ENCODE peak calls at places on chromosome 18, in six cellular contexts. L is heart left ventricle, U is ovary, E is heart right ventricle, Q is body of pancreas, Z is fibroblast of lung. M is an unnamed sample. For H3K4me1, the result is how much of the 10 kb centered on the place peaks cover.

GRCh38 chr18:8489761-8490160 is 119.5 kb upstream of the RAB12 start:
- DNase-seq in L (no peak), U (no peak), E (no peak), Q (no peak), Z (no peak), M (no peak)

GRCh38 chr18:36758623-36759022 is 70.2 kb downstream of the TPGS2 start:
- DNase-seq in L (no peak), U (no peak), E (no peak), Q (no peak), Z (no peak), M (no peak)

GRCh38 chr18:42931501-42931900 is 184.0 kb downstream of the RIT2 start:
- DNase-seq in L (no peak), U (no peak), E (no peak), Q (no peak), Z (peak), M (no peak)

GRCh38 chr18:7535436-7536190 is 31.5 kb upstream of the PTPRM start:
- DNase-seq in L (no peak), U (no peak), E (no peak), Q (no peak), Z (no peak), M (no peak)

GRCh38 chr18:76569644-76570415 is 74.8 kb upstream of the ZNF516 start:
- DNase-seq in L (no peak), U (no peak), E (no peak), Q (no peak), Z (no peak), M (no peak)

GRCh38 chr18:6785001-6785400 is 55.5 kb downstream of the ARHGAP28 start:
- DNase-seq in L (no peak), U (no peak), E (no peak), Q (no peak), Z (peak), M (no peak)

GRCh38 chr18:70454705-70455322 is 166.0 kb downstream of the SOCS6 start:
- DNase-seq in L (no peak), U (no peak), E (no peak), Q (peak), Z (peak), M (no peak)

GRCh38 chr18:69177702-69178101 is 223.0 kb upstream of the DOK6 start:
- DNase-seq in L (no peak), U (no peak), E (no peak), Q (no peak), Z (peak), M (no peak)

GRCh38 chr18:3675446-3675845 is 225.5 kb downstream of the TGIF1 start:
- DNase-seq in L (no peak), U (no peak), E (no peak), Q (no peak), Z (peak), M (no peak)

GRCh38 chr18:79111483-79111882 is 42.3 kb downstream of the ATP9B start:
- DNase-seq in L (no peak), U (no peak), E (no peak), Q (no peak), Z (no peak), M (no peak)
- H3K4me1 ChIP-seq in L (under half), U (under half), E (under half), Q (under half), Z (under half), M (under half)

GRCh38 chr18:31701752-31702151 is 17.4 kb upstream of the B4GALT6 start:
- DNase-seq in L (no peak), U (no peak), E (no peak), Q (no peak), Z (no peak), M (no peak)
- H3K27ac ChIP-seq in L (no peak), U (no peak), E (no peak), Q (no peak), Z (no peak), M (no peak)

GRCh38 chr18:74456017-74456408 is 1.1 kb downstream of the DIPK1C start:
- DNase-seq in L (no peak), U (no peak), E (no peak), Q (no peak), Z (no peak), M (no peak)

GRCh38 chr18:74457743-74458465 is 796 bp upstream of the DIPK1C start:
- DNase-seq in L (peak), U (no peak), E (peak), Q (no peak), Z (no peak), M (no peak)

GRCh38 chr18:74456409-74457042 is 582 bp downstream of the DIPK1C start:
- DNase-seq in L (no peak), U (no peak), E (peak), Q (no peak), Z (no peak), M (no peak)

GRCh38 chr18:74455386-74455785 is 1.7 kb downstream of the DIPK1C start:
- DNase-seq in L (no peak), U (no peak), E (no peak), Q (no peak), Z (no peak), M (no peak)

DNA sequence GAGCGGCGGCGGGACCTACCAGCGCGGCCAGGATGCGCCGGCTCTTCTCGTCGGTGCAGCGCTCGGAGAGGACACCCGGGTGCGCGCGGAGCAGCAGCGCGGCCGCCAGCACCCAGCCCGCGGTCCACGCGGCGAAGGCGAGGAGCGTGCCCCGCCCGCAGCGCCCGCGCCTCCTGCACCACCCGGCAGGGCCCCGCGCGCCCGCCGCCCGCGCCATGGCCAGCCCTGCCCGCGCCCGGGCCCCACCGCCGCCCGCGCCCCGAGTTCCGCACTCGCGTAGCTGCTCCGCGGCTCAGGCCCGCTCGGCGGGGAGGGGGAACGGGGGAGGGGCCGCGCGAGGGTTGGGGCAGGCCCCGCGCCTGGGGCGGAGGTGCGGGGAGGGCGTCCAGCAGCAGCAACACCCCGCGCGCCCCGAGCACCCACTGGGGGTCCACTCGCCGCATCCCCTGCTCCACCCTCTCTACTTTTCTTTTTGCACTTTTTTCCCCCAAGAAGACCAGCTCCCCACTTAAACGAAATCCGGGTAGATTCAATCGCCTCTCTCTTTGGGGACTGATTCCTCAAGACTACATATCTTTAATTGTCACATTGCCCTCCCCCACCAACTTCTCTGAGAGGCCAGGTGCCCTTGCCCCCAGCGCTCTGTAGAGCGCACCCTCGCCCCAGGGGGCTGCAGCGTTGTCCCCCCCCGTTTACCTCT is at the start of gene DIPK1C:
- DNase-seq in L (peak), U (no peak), E (peak), Q (no peak), Z (no peak), M (no peak)
- H3K4me3 ChIP-seq in L (peak), U (no peak), E (peak), Q (peak), Z (no peak), M (peak)

DNA sequence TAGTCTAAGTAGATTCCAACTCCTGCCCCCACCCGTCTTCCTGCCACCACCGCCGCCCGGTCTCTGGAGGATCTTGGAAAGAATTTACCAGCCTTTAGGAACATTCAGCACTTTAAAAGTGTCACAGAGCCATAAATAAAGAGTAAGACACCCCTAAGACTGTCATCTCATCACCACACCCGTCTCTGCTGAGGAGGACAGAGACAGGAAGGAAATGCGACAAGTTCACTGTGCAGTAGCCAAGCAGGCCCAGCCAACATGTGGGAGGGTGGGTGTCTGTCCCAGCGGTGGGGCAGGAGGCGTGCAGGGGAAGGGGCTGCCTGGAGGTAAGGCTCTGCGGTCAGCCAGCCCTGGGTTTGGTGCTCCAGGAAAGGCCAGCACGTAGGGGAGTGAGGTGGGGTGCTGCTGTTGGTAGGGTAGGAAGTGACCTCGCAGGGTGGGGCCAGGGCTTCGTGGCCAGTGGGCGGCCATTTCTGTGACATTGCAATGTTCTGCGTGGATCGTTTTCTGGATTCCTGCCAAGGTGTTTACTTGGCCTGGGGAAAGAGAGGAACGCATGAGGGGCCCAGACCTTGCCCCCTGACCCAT is 111.6 kb downstream of the FAM210A start:
- DNase-seq in L (peak), U (no peak), E (no peak), Q (no peak), Z (no peak), M (peak)
- H3K4me1 ChIP-seq in L (under half), U (under half), E (under half), Q (under half), Z (under half), M (under half)

GRCh38 chr18:58418361-58418760 is 210.5 kb downstream of the ALPK2 start:
- DNase-seq in L (no peak), U (no peak), E (no peak), Q (no peak), Z (no peak), M (no peak)
- H3K27ac ChIP-seq in L (no peak), U (no peak), E (no peak), Q (peak), Z (no peak), M (no peak)

DNA sequence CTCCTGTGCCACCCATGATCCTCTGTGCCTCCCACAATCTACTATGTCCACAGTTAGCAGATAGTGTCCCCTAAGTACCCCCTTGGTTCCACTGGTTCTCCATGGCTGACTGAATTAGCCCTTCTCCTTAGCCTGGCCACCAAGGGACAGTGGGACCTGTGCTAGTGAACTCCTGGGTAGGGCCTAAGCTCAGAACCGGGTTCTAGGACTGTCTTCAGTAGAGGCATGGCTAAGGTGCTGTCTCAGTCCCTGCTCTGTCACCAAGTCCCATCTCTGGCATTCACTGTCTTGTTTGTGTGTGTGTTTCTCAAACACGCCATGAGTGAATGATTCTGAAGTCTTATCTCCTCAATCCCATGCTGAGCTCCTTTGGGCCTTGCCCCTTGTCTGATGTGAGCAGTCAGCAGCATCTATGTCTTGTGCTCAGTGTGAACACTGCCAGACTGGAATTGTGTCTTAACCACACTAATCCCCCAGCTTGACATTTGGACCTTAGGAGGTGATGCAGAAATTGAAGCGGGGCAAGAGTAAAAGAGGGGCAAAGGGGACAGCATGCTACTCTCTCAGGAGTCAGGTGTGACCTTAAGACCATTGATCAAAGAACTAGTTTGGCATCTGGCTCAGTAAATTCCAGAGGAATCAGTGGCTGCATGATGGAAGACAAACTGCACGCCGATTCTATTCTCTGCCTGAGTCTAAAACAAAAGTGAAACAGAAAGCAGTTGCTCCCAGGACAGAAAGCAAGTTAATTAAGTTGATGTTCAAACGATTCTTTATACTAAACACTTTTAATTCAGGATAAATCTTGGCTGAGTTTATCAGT is 190.5 kb downstream of the ALPK2 start:
- DNase-seq in L (no peak), U (no peak), E (no peak), Q (no peak), Z (peak), M (no peak)
- H3K4me3 ChIP-seq in L (no peak), U (peak), E (peak), Q (no peak), Z (peak), M (peak)

DNA sequence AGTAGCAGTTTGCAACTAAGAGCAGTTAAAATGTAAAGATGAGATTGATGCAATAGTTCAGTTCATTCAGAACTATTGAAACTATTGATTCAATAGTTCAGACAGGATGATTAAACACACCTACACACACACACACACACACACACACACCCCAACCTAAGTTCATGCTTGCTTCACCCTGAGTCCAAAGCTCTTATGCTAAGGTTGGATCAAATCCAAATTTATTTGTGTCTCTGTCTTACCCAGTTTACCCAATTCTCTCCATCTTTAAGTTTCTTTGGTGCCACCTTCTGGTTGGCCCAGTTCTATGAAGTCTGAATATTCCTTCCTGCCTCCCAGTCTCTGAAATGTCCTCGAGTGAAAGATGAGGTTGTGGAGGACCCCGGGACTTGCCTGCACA is 5.1 kb downstream of the SERPINB8 start:
- DNase-seq in L (no peak), U (no peak), E (no peak), Q (no peak), Z (peak), M (no peak)
- H3K4me1 ChIP-seq in L (under half), U (under half), E (under half), Q (under half), Z (under half), M (under half)

GRCh38 chr18:50266248-50266704 is at the start of gene CFAP53:
- DNase-seq in L (peak), U (peak), E (peak), Q (peak), Z (peak), M (peak)
- H3K27ac ChIP-seq in L (peak), U (no peak), E (no peak), Q (peak), Z (peak), M (no peak)

DNA sequence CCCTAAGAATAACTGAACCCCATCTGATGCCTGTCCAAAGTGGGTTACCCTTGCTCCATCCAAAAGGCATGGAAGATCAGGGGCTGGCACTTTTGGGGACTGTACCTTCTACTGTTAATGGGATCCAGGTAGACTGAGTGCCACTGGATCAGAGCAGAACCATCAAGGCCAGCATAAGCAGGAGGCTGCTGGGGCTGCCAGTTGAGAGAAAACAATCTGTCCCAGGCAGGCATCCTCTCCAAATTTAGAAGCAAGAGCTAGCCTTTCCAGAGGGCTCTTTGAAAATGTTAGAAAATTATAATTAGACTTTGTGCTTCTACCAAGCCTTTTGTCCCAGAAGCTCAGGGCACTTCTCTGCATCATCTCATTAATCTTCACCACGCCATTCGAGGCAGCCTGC is 245.6 kb downstream of the CDH20 start:
- DNase-seq in L (no peak), U (no peak), E (no peak), Q (no peak), Z (no peak), M (no peak)
- H3K4me3 ChIP-seq in L (no peak), U (no peak), E (no peak), Q (no peak), Z (no peak), M (no peak)

GRCh38 chr18:79413901-79414300 is 18.2 kb downstream of the NFATC1 start:
- DNase-seq in L (no peak), U (peak), E (no peak), Q (no peak), Z (no peak), M (peak)

GRCh38 chr18:79416677-79417052 is 20.9 kb downstream of the NFATC1 start:
- DNase-seq in L (no peak), U (no peak), E (peak), Q (no peak), Z (no peak), M (peak)

GRCh38 chr18:79418642-79419041 is 22.9 kb downstream of the NFATC1 start:
- DNase-seq in L (no peak), U (no peak), E (no peak), Q (no peak), Z (no peak), M (no peak)

GRCh38 chr18:79418236-79418635 is 22.5 kb downstream of the NFATC1 start:
- DNase-seq in L (no peak), U (no peak), E (no peak), Q (no peak), Z (no peak), M (no peak)

DNA sequence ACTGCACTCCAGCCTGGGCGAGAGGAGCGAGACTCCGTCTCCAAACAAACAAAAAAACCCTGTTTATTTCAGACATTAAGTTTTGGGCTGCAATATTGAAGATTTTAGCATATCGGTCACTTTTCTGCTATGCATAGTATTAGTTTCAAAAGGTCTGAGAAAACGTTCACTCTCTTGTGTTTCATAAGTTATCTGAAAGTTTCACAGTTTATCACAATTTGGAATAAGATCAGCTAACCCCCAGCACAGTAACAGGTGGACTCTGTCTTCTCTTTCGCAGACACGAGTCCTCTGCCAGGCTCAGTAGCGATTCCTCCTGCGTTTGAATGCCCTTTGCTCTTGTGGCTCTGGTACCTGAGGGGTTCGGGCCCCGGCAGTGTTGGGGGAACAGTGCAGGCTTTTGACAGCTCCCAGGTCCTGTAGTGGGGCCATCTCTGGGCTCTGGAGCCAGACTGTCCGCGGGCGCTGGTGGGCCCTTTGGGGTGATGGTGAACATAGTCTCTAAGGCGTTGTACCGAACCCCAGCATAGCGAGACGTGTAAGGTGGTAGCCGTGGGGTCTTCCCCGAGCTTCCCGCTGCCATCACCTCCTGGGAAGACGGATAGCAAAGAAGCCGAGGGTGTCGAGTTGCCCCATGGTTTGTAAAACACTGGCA is 20.4 kb downstream of the NFATC1 start:
- DNase-seq in L (no peak), U (no peak), E (peak), Q (no peak), Z (no peak), M (peak)
- H3K4me1 ChIP-seq in L (under half), U (under half), E (under half), Q (under half), Z (under half), M (under half)

M was measured in psoas muscle.